ENCODE peak calls at places on chromosomes 6 and 20, in six cellular contexts. U, W, F, T, B and A are unnamed samples.
A peak's percentile ranks its signal among the peaks of the same experiment; 100 is the strongest.

GRCh38 chr6:51626391-51626790 is 461.0 kb downstream of the PKHD1 start:
- DNase-seq in B (no peak), U (no peak), W (no peak), T (no peak), F (no peak), A (no peak)

GRCh38 chr6:113953346-113953745 is 17.6 kb downstream of the HDAC2 start:
- DNase-seq in W (no peak), U (no peak), F (no peak), T (no peak), B (no peak), A (no peak)

GRCh38 chr6:164296411-164296810 is 881.9 kb downstream of the QKI start:
- DNase-seq in W (no peak), U (no peak), B (no peak), T (no peak), F (no peak), A (no peak)

GRCh38 chr20:25015986-25016385 is 23.4 kb upstream of the APMAP start:
- DNase-seq in T (no peak), U (no peak), F (no peak), B (no peak), W (no peak), A (no peak)

GRCh38 chr6:138601128-138601527 is 101.8 kb upstream of the NHSL1 start:
- DNase-seq in T (no peak), W (no peak), B (no peak), F (no peak), U (no peak), A (no peak)

GRCh38 chr6:17505767-17506280 is 94.3 kb upstream of the FAM8A1 start:
- DNase-seq in U (no peak), F (no peak), B (no peak), W (no peak), T (no peak), A (no peak)

GRCh38 chr6:109449789-109450673 is 5.5 kb downstream of the MICAL1 start:
- DNase-seq in U (peak; percentile 84), W (no peak), F (no peak), T (no peak), B (no peak), A (no peak)

GRCh38 chr6:169824021-169824420 is 72.6 kb downstream of the ERMARD start:
- DNase-seq in B (no peak), T (no peak), W (no peak), U (no peak), F (no peak), A (no peak)

GRCh38 chr20:47124235-47124717 is 229.6 kb downstream of the EYA2 start:
- DNase-seq in B (no peak), T (no peak), F (no peak), W (no peak), U (no peak), A (no peak)

GRCh38 chr20:400451-401275 is 7.4 kb upstream of the RBCK1 start:
- DNase-seq in B (no peak), T (peak; percentile 44), F (no peak), U (no peak), W (no peak), A (peak; percentile 57)

GRCh38 chr6:50952092-50952932 is 133.6 kb downstream of the TFAP2B start:
- DNase-seq in T (peak; percentile 68), F (no peak), W (no peak), U (no peak), B (no peak), A (no peak)

GRCh38 chr20:23652371-23652770 is 14.6 kb upstream of the CST3 start:
- DNase-seq in W (no peak), B (no peak), F (no peak), U (no peak), T (no peak), A (no peak)

GRCh38 chr6:142297996-142298753 is 3.6 kb upstream of the ADGRG6 start:
- DNase-seq in B (no peak), W (no peak), T (no peak), U (no peak), F (no peak), A (no peak)

GRCh38 chr6:143006787-143007186 is 53.9 kb upstream of the AIG1 start:
- DNase-seq in B (no peak), W (no peak), F (no peak), T (no peak), U (no peak), A (no peak)

GRCh38 chr6:108565893-108566292 is 5.2 kb downstream of the FOXO3 start:
- DNase-seq in T (peak; percentile 41), F (peak; percentile 84), U (peak; percentile 16), B (no peak), W (no peak), A (peak; percentile 89)

GRCh38 chr6:169905041-169905807 is 153.8 kb downstream of the ERMARD start:
- DNase-seq in W (no peak), T (no peak), U (no peak), B (no peak), F (peak; percentile 75), A (no peak)

GRCh38 chr6:85936916-85937315 is 294.2 kb upstream of the SYNCRIP start:
- DNase-seq in F (no peak), W (no peak), U (no peak), B (no peak), T (no peak), A (no peak)

GRCh38 chr6:133610271-133610840 is 278.6 kb upstream of the TCF21 start:
- DNase-seq in W (no peak), B (no peak), F (no peak), U (no peak), T (no peak), A (no peak)

GRCh38 chr6:5517781-5518180 is 256.5 kb downstream of the FARS2 start:
- DNase-seq in T (no peak), B (no peak), F (no peak), W (no peak), U (peak; percentile 79), A (no peak)

GRCh38 chr20:59078231-59078630 is 35.6 kb upstream of the PRELID3B start:
- DNase-seq in F (no peak), U (peak; percentile 65), T (no peak), W (no peak), B (no peak), A (no peak)

GRCh38 chr6:30684386-30685156 is 1.9 kb downstream of the PPP1R18 start:
- DNase-seq in W (no peak), U (peak; percentile 80), T (peak; percentile 84), F (peak; percentile 53), B (peak; percentile 80), A (peak; percentile 90)

GRCh38 chr20:38094968-38095689 is 61.6 kb downstream of the RPRD1B start:
- DNase-seq in T (no peak), F (no peak), W (no peak), U (no peak), B (no peak), A (no peak)

GRCh38 chr20:47263080-47263479 is 93.4 kb downstream of the ZMYND8 start:
- DNase-seq in B (no peak), U (no peak), T (no peak), W (no peak), F (no peak), A (no peak)

GRCh38 chr6:41548098-41548840 is 2.1 kb downstream of the FOXP4 start:
- DNase-seq in T (no peak), W (no peak), U (no peak), F (no peak), B (peak; percentile 73), A (no peak)

GRCh38 chr6:93416575-93417420 is 2.6 kb downstream of the EPHA7 start:
- DNase-seq in W (no peak), F (peak; percentile 29), T (no peak), U (no peak), B (peak; percentile 44), A (no peak)

GRCh38 chr20:56601166-56601565 is 27.9 kb upstream of the TFAP2C start:
- DNase-seq in W (no peak), T (no peak), F (no peak), U (no peak), B (no peak), A (no peak)
- H3K36me3 ChIP-seq in W (no peaks in the 10 kb centered on the region), T (no peaks in the 10 kb centered on the region), F (no peaks in the 10 kb centered on the region), U (no peaks in the 10 kb centered on the region), B (no peaks in the 10 kb centered on the region), A (no peaks in the 10 kb centered on the region)

DNA sequence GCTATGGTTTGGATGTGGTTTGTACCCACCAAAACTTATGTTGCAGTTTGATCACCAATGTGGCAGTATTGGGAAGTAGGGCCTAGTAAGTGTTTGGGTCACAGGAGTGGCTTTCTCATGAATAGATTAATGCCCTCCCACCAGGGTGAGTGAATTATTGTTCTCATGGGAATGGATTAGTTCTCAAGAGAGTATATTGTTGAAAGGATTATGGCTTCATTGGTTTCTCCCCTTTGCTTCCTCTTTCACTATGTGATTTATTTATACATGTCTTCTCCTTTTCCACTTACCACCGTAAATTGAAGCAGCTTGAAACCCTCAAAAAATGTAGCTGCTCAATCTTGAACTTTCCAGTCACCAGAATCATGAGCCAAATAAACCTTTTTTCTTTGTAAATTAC is 10.8 kb downstream of the UFL1 start:
- DNase-seq in W (peak; percentile 41), B (no peak), U (no peak), T (no peak), F (no peak), A (peak; percentile 94)
- H3K36me3 ChIP-seq in W (peaks cover 6% of the 10 kb centered on the region), B (peaks cover 64% of the 10 kb centered on the region), U (peaks cover 65% of the 10 kb centered on the region), T (peaks cover 54% of the 10 kb centered on the region), F (no peaks in the 10 kb centered on the region), A (peaks cover 67% of the 10 kb centered on the region)

DNA sequence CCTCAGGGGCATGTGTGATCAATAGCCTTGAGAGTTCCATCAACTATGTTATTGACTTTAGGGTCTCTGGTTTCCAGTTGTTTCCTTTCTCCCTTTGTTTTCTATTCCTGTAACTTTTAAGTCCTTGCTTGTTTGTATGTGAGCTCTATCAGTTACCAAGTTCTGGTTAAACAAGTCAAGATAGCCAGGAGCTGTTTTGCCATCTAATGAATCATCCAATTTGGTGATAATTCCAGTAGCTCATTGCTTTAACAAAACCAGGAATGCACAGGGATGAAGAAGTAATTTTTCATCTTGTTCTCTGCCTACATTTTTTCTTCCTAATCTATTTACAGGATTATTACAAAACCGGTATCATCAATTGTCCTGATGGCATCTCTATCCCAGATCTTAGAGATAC is 36.5 kb downstream of the KCTD20 start:
- DNase-seq in B (no peak), U (no peak), T (no peak), W (no peak), F (no peak), A (no peak)
- H3K36me3 ChIP-seq in B (peaks cover 58% of the 10 kb centered on the region), U (peaks cover 40% of the 10 kb centered on the region), T (peaks cover 65% of the 10 kb centered on the region), W (peaks cover 3% of the 10 kb centered on the region), F (no peaks in the 10 kb centered on the region), A (peaks cover 39% of the 10 kb centered on the region)

GRCh38 chr6:44446626-44447297 is 59.3 kb downstream of the CDC5L start:
- DNase-seq in F (no peak), W (no peak), T (no peak), B (no peak), U (no peak), A (no peak)
- H3K36me3 ChIP-seq in F (no peaks in the 10 kb centered on the region), W (peaks cover 5% of the 10 kb centered on the region), T (peaks cover 45% of the 10 kb centered on the region), B (peaks cover 51% of the 10 kb centered on the region), U (peaks cover 65% of the 10 kb centered on the region), A (peaks cover 49% of the 10 kb centered on the region)